ENCODE peak calls at places on chromosomes 1 and 21, in eight cellular contexts. E is GM10248, U is BE2C, G is Peyer's patch, A is WTC11, V is fibroblast of pulmonary artery, Q is cardiac muscle cell, H is HFFc6. I is an unnamed sample.

GRCh38 chr1:11697893-11698210 is 6.3 kb downstream of the DRAXIN start:
- DNase-seq in U (no peak), A (no peak), E (no peak), H (no peak), G (no peak), Q (no peak), V (no peak), I (no peak)

GRCh38 chr1:69569281-69569970 is 1.7 kb downstream of the LRRC7 start:
- DNase-seq in Q (peak; percentile 3), U (no peak), A (peak; percentile 14), G (no peak), H (no peak), V (no peak), E (peak; percentile 4), I (peak; percentile 66)

GRCh38 chr1:6350416-6351088 is 43.0 kb downstream of the ACOT7 start:
- DNase-seq in E (no peak), U (no peak), H (no peak), G (no peak), V (no peak), Q (no peak), A (no peak), I (no peak)

GRCh38 chr1:205506409-205507196 is 2.1 kb downstream of the CDK18 start:
- DNase-seq in U (no peak), Q (no peak), H (no peak), E (no peak), V (no peak), A (no peak), G (peak; percentile 64), I (no peak)

GRCh38 chr1:183019860-183020259 is 3.4 kb upstream of the LAMC1 start:
- DNase-seq in E (no peak), G (no peak), U (no peak), V (peak; percentile 66), A (no peak), H (no peak), Q (peak; percentile 63), I (no peak)

GRCh38 chr1:158251160-158251559 is 3.1 kb upstream of the CD1A start:
- DNase-seq in G (no peak), E (no peak), H (no peak), Q (no peak), U (no peak), V (no peak), A (no peak), I (no peak)

GRCh38 chr21:45994086-45994661 is 12.6 kb downstream of the COL6A1 start:
- DNase-seq in V (no peak), A (no peak), E (no peak), Q (no peak), H (no peak), G (peak; percentile 42), U (peak; percentile 8), I (no peak)

GRCh38 chr1:174018565-174018964 is 3.6 kb downstream of the RC3H1 start:
- DNase-seq in Q (no peak), U (no peak), V (no peak), G (no peak), A (no peak), H (no peak), E (no peak), I (no peak)

GRCh38 chr1:230415405-230416119 is 10.6 kb downstream of the PGBD5 start:
- DNase-seq in A (no peak), V (no peak), E (no peak), U (peak; percentile 60), G (no peak), Q (no peak), H (no peak), I (peak; percentile 22)

GRCh38 chr1:157157481-157158190 is 19.4 kb upstream of the ETV3 start:
- DNase-seq in A (no peak), V (peak; percentile 60), G (no peak), H (no peak), U (no peak), E (no peak), Q (peak; percentile 68), I (peak; percentile 58)

DNA sequence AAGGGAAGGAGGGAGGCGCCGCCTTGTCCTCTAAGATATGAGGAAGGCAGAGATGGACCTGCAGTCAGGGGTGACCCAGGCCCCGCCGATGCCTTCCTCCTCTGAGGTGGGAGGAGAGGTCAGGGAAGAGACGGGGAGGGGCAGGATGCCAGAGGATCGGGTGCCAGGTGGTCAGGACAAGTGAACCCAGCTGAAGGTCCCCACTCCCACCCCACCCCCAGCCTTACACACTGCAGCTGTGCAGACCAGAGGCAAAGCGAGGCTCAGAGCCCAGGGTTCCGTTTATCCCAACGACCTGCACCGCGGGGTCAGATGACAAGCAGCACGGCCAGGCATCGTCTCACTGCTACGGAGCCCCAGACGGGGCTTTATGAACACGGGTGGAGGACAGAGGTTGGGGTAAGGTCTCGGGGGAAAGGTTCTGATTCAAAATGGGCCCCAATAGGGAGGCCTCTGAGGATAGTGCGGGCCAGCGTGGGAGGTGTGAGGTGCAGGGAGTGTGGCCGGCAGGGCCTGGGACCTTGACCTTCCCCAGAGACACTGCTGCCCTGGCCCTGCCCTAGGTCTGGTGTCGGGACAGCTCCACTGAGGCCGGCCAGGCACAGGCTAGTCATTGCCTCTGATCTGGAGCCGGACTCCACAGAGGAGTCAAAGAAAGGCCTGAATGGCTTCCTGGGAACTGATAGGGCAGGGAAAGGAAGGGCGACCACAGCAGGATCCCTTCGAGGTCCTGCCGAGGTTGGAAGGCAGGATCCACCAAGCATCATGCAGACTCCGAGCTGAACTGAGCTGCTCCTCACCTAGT is 112.4 kb downstream of the WDR4 start:
- DNase-seq in U (peak; percentile 8), E (no peak), V (no peak), A (no peak), G (no peak), Q (no peak), H (no peak), I (no peak)
- TF ChIP-seq CTCF in U (no peak), E (no peak), V (no peak), A (no peak), G (no peak), Q (no peak), H (no peak), I (no peak)

GRCh38 chr1:208209896-208210589 is 34.1 kb downstream of the PLXNA2 start:
- DNase-seq in Q (no peak), G (no peak), U (no peak), V (no peak), E (no peak), A (no peak), H (no peak), I (no peak)
- TF ChIP-seq CTCF in Q (no peak), G (no peak), U (no peak), V (no peak), E (no peak), A (no peak), H (no peak), I (no peak)

DNA sequence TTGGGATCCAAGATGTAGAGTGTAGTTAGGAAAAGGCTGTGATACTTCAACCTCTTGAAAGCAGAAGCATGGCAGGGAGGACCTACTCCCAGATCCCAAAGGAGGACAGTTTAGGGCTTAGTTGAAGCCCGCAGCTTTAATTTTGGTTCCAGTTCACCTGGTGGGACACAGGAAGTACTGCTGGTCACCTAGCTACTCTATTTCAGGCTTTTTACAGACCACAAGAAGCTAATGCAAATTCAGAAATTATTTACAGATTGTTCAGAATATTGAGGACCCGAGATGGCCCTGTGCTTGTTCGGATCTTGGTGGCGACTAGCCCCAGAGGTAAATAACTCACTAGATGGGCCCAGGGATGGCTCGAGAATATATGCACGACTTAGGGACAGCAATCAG is 6.4 kb upstream of the SMCP start:
- DNase-seq in U (no peak), A (no peak), E (no peak), V (no peak), Q (no peak), H (no peak), G (no peak), I (no peak)
- TF ChIP-seq CTCF in U (no peak), A (no peak), E (no peak), V (no peak), Q (no peak), H (no peak), G (no peak), I (no peak)

GRCh38 chr1:29655945-29656866 is 419.9 kb downstream of the PTPRU start:
- DNase-seq in U (peak; percentile 24), A (peak; percentile 64), G (peak; percentile 19), Q (peak; percentile 6), V (no peak), E (no peak), H (no peak), I (peak; percentile 80)
- TF ChIP-seq CTCF in U (peak; percentile 58), A (peak; percentile 62), G (no peak), Q (peak; percentile 40), V (peak; percentile 45), E (no peak), H (peak; percentile 64), I (peak; percentile 85)

DNA sequence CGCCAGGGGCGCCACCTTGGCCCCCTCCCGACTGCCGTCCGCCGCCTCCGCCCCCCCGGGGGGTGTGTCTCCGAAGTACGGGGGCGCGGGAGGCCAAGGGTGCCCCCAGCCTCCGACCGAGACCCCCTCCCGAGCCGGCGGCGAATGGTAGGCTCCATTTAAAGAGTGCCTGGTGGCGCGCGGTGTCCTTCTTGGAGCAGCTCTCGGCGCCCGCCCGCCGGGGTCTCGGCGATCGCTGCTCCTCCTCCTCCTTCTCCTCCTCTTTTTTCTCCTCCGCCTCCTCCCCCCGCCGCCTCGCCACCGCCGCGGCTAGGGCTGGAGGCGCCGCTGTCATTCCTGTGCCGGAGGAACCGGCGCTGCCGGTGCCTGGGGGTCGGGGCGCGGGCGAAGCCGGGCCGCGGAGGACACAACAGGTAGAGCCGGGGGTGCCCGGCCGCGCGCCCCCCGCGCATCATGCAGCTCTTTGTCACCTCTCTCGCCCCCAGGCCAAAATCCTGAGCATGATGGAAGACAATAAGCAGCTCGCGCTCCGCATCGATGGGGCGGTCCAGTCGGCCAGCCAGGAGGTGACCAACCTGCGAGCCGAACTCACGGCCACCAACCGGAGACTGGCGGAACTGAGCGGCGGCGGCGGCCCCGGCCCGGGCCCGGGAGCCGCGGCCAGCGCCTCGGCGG is at the start of gene KAZN:
- DNase-seq in G (no peak), E (no peak), V (no peak), H (no peak), Q (no peak), A (peak; percentile 73), U (peak; percentile 14), I (peak; percentile 91)
- TF ChIP-seq CTCF in G (no peak), E (no peak), V (no peak), H (no peak), Q (no peak), A (no peak), U (no peak), I (peak; percentile 64)

GRCh38 chr1:214317734-214318133 is 36.8 kb downstream of the SMYD2 start:
- DNase-seq in E (no peak), V (no peak), A (no peak), Q (no peak), U (no peak), H (no peak), G (no peak), I (no peak)
- TF ChIP-seq CTCF in E (no peak), V (peak; percentile 23), A (no peak), Q (peak; percentile 22), U (no peak), H (peak; percentile 48), G (no peak), I (peak; percentile 70)

DNA sequence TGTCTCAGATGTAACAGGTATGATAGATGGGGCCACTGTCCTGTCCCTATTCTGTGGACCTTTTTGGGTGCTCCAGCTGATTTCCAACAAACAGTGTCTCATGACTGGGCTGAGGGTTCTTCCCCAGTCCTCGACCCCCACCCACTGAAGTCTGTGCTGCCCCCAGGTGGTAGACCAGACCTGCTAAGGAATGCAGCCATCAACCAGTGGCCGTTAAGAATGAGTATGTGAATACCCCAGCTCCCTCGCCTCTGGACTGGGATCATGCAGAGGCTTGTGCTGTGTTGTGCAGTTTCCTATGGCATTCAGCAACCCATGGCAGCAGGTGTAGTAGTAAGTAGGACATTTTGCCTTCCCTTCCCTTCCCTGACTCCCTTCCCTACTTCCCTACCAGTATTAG is 183.1 kb upstream of the KAZN start:
- DNase-seq in A (peak; percentile 77), H (no peak), V (no peak), E (no peak), U (peak; percentile 7), G (no peak), Q (no peak), I (peak; percentile 87)
- TF ChIP-seq CTCF in A (peak; percentile 28), H (no peak), V (no peak), E (no peak), U (peak; percentile 18), G (no peak), Q (no peak), I (peak; percentile 74)

I was measured in endodermal cell.